ENCODE peak calls at places on chromosomes 6 and 20, in ten cellular contexts. One of them, this sample, is unnamed.

GRCh38 chr6:133553652-133554051 is 312.5 kb downstream of the EYA4 start:
- DNase-seq in GM19239: no peak
- DNase-seq in ELR: peak; percentile 73
- DNase-seq in activated naive CD8-positive, alpha-beta T cell treated with anti-CD3 and anti-CD28 coated beads for 36 hours: peak; percentile 4
- DNase-seq in AG20443: peak; percentile 44
- DNase-seq in astrocyte of the spinal cord: peak; percentile 76
- DNase-seq in HFF-Myc: no peak
- DNase-seq in skeletal muscle cell: no peak
- DNase-seq in activated CD4-positive, alpha-beta T cell treated with anti-CD3 and anti-CD28 coated beads for 1 hour: no peak
- DNase-seq in G401: peak; percentile 61
- DNase-seq in this sample: peak; percentile 65

GRCh38 chr20:48686238-48687096 is 141.3 kb downstream of the PREX1 start:
- DNase-seq in ELR: no peak
- DNase-seq in activated CD4-positive, alpha-beta T cell treated with anti-CD3 and anti-CD28 coated beads for 1 hour: no peak
- DNase-seq in GM19239: no peak
- DNase-seq in astrocyte of the spinal cord: peak; percentile 18
- DNase-seq in skeletal muscle cell: no peak
- DNase-seq in AG20443: peak; percentile 61
- DNase-seq in activated naive CD8-positive, alpha-beta T cell treated with anti-CD3 and anti-CD28 coated beads for 36 hours: no peak
- DNase-seq in HFF-Myc: no peak
- DNase-seq in G401: peak; percentile 27
- DNase-seq in this sample: peak; percentile 46

GRCh38 chr20:431012-431904 is 23.2 kb downstream of the RBCK1 start:
- DNase-seq in skeletal muscle cell: peak; percentile 30
- DNase-seq in ELR: peak; percentile 80
- DNase-seq in AG20443: peak; percentile 59
- DNase-seq in activated naive CD8-positive, alpha-beta T cell treated with anti-CD3 and anti-CD28 coated beads for 36 hours: no peak
- DNase-seq in activated CD4-positive, alpha-beta T cell treated with anti-CD3 and anti-CD28 coated beads for 1 hour: no peak
- DNase-seq in GM19239: no peak
- DNase-seq in astrocyte of the spinal cord: peak; percentile 68
- DNase-seq in HFF-Myc: no peak
- DNase-seq in G401: peak; percentile 92
- DNase-seq in this sample: peak; percentile 75

GRCh38 chr6:106119526-106119925 is 33.4 kb downstream of the PRDM1 start:
- DNase-seq in ELR: no peak
- DNase-seq in astrocyte of the spinal cord: no peak
- DNase-seq in skeletal muscle cell: no peak
- DNase-seq in activated naive CD8-positive, alpha-beta T cell treated with anti-CD3 and anti-CD28 coated beads for 36 hours: no peak
- DNase-seq in GM19239: no peak
- DNase-seq in G401: no peak
- DNase-seq in HFF-Myc: no peak
- DNase-seq in activated CD4-positive, alpha-beta T cell treated with anti-CD3 and anti-CD28 coated beads for 1 hour: no peak
- DNase-seq in AG20443: no peak
- DNase-seq in this sample: no peak

GRCh38 chr6:167141667-167142432 is 15.9 kb downstream of the GPR31 start:
- DNase-seq in activated CD4-positive, alpha-beta T cell treated with anti-CD3 and anti-CD28 coated beads for 1 hour: peak; percentile 40
- DNase-seq in ELR: peak; percentile 16
- DNase-seq in skeletal muscle cell: no peak
- DNase-seq in AG20443: peak; percentile 38
- DNase-seq in astrocyte of the spinal cord: peak; percentile 15
- DNase-seq in GM19239: peak; percentile 55
- DNase-seq in G401: peak; percentile 9
- DNase-seq in HFF-Myc: no peak
- DNase-seq in activated naive CD8-positive, alpha-beta T cell treated with anti-CD3 and anti-CD28 coated beads for 36 hours: peak; percentile 62
- DNase-seq in this sample: peak; percentile 31

GRCh38 chr6:138264372-138264880 is 46.1 kb upstream of the PBOV1 start:
- DNase-seq in activated naive CD8-positive, alpha-beta T cell treated with anti-CD3 and anti-CD28 coated beads for 36 hours: no peak
- DNase-seq in AG20443: no peak
- DNase-seq in astrocyte of the spinal cord: no peak
- DNase-seq in activated CD4-positive, alpha-beta T cell treated with anti-CD3 and anti-CD28 coated beads for 1 hour: no peak
- DNase-seq in GM19239: no peak
- DNase-seq in ELR: no peak
- DNase-seq in skeletal muscle cell: no peak
- DNase-seq in HFF-Myc: no peak
- DNase-seq in G401: no peak
- DNase-seq in this sample: no peak

GRCh38 chr6:115524821-115525220 is 535.9 kb downstream of the FRK start:
- DNase-seq in activated naive CD8-positive, alpha-beta T cell treated with anti-CD3 and anti-CD28 coated beads for 36 hours: no peak
- DNase-seq in astrocyte of the spinal cord: no peak
- DNase-seq in activated CD4-positive, alpha-beta T cell treated with anti-CD3 and anti-CD28 coated beads for 1 hour: no peak
- DNase-seq in HFF-Myc: no peak
- DNase-seq in skeletal muscle cell: no peak
- DNase-seq in GM19239: no peak
- DNase-seq in AG20443: no peak
- DNase-seq in ELR: no peak
- DNase-seq in G401: no peak
- DNase-seq in this sample: no peak

GRCh38 chr20:15111654-15112053 is 774.2 kb upstream of the FLRT3 start:
- DNase-seq in HFF-Myc: no peak
- DNase-seq in G401: no peak
- DNase-seq in activated CD4-positive, alpha-beta T cell treated with anti-CD3 and anti-CD28 coated beads for 1 hour: no peak
- DNase-seq in GM19239: no peak
- DNase-seq in activated naive CD8-positive, alpha-beta T cell treated with anti-CD3 and anti-CD28 coated beads for 36 hours: no peak
- DNase-seq in ELR: no peak
- DNase-seq in AG20443: no peak
- DNase-seq in astrocyte of the spinal cord: no peak
- DNase-seq in skeletal muscle cell: no peak
- DNase-seq in this sample: no peak

GRCh38 chr6:99933129-99933528 is 60.9 kb downstream of the MCHR2 start:
- DNase-seq in activated naive CD8-positive, alpha-beta T cell treated with anti-CD3 and anti-CD28 coated beads for 36 hours: no peak
- DNase-seq in GM19239: no peak
- DNase-seq in astrocyte of the spinal cord: peak; percentile 29
- DNase-seq in G401: no peak
- DNase-seq in AG20443: peak; percentile 47
- DNase-seq in activated CD4-positive, alpha-beta T cell treated with anti-CD3 and anti-CD28 coated beads for 1 hour: no peak
- DNase-seq in ELR: peak; percentile 84
- DNase-seq in HFF-Myc: peak; percentile 31
- DNase-seq in skeletal muscle cell: peak; percentile 28
- DNase-seq in this sample: peak; percentile 62

GRCh38 chr6:96116674-96117073 is 100.9 kb downstream of the FUT9 start:
- DNase-seq in activated CD4-positive, alpha-beta T cell treated with anti-CD3 and anti-CD28 coated beads for 1 hour: no peak
- DNase-seq in activated naive CD8-positive, alpha-beta T cell treated with anti-CD3 and anti-CD28 coated beads for 36 hours: no peak
- DNase-seq in astrocyte of the spinal cord: no peak
- DNase-seq in HFF-Myc: no peak
- DNase-seq in ELR: no peak
- DNase-seq in G401: no peak
- DNase-seq in skeletal muscle cell: no peak
- DNase-seq in GM19239: no peak
- DNase-seq in AG20443: no peak
- DNase-seq in this sample: peak; percentile 6

GRCh38 chr6:144893737-144894151 is 608.6 kb downstream of the UTRN start:
- DNase-seq in skeletal muscle cell: no peak
- DNase-seq in activated naive CD8-positive, alpha-beta T cell treated with anti-CD3 and anti-CD28 coated beads for 36 hours: no peak
- DNase-seq in astrocyte of the spinal cord: no peak
- DNase-seq in AG20443: no peak
- DNase-seq in G401: no peak
- DNase-seq in ELR: no peak
- DNase-seq in activated CD4-positive, alpha-beta T cell treated with anti-CD3 and anti-CD28 coated beads for 1 hour: no peak
- DNase-seq in GM19239: no peak
- DNase-seq in HFF-Myc: no peak
- DNase-seq in this sample: no peak

GRCh38 chr6:45187841-45188240 is 140.3 kb upstream of the RUNX2 start:
- DNase-seq in activated CD4-positive, alpha-beta T cell treated with anti-CD3 and anti-CD28 coated beads for 1 hour: no peak
- DNase-seq in skeletal muscle cell: peak; percentile 19
- DNase-seq in activated naive CD8-positive, alpha-beta T cell treated with anti-CD3 and anti-CD28 coated beads for 36 hours: peak; percentile 41
- DNase-seq in ELR: peak; percentile 90
- DNase-seq in HFF-Myc: peak; percentile 1
- DNase-seq in G401: no peak
- DNase-seq in astrocyte of the spinal cord: peak; percentile 42
- DNase-seq in AG20443: no peak
- DNase-seq in GM19239: no peak
- DNase-seq in this sample: peak; percentile 62

GRCh38 chr6:31336872-31337496 is 20.0 kb downstream of the HLA-B start:
- DNase-seq in activated CD4-positive, alpha-beta T cell treated with anti-CD3 and anti-CD28 coated beads for 1 hour: no peak
- DNase-seq in GM19239: no peak
- DNase-seq in ELR: peak; percentile 51
- DNase-seq in AG20443: no peak
- DNase-seq in G401: no peak
- DNase-seq in astrocyte of the spinal cord: no peak
- DNase-seq in HFF-Myc: peak; percentile 15
- DNase-seq in skeletal muscle cell: no peak
- DNase-seq in activated naive CD8-positive, alpha-beta T cell treated with anti-CD3 and anti-CD28 coated beads for 36 hours: no peak
- DNase-seq in this sample: peak; percentile 15

GRCh38 chr20:36575066-36575743 is 1.8 kb downstream of the TGIF2 start:
- DNase-seq in AG20443: peak; percentile 54
- DNase-seq in GM19239: peak; percentile 44
- DNase-seq in activated naive CD8-positive, alpha-beta T cell treated with anti-CD3 and anti-CD28 coated beads for 36 hours: no peak
- DNase-seq in activated CD4-positive, alpha-beta T cell treated with anti-CD3 and anti-CD28 coated beads for 1 hour: no peak
- DNase-seq in ELR: peak; percentile 49
- DNase-seq in astrocyte of the spinal cord: peak; percentile 65
- DNase-seq in G401: peak; percentile 43
- DNase-seq in skeletal muscle cell: no peak
- DNase-seq in HFF-Myc: no peak
- DNase-seq in this sample: peak; percentile 73

GRCh38 chr6:97639702-97640101 is 356.7 kb upstream of the MMS22L start:
- DNase-seq in activated naive CD8-positive, alpha-beta T cell treated with anti-CD3 and anti-CD28 coated beads for 36 hours: no peak
- DNase-seq in ELR: no peak
- DNase-seq in activated CD4-positive, alpha-beta T cell treated with anti-CD3 and anti-CD28 coated beads for 1 hour: no peak
- DNase-seq in GM19239: no peak
- DNase-seq in G401: no peak
- DNase-seq in HFF-Myc: no peak
- DNase-seq in skeletal muscle cell: no peak
- DNase-seq in astrocyte of the spinal cord: no peak
- DNase-seq in AG20443: no peak
- DNase-seq in this sample: no peak

GRCh38 chr6:100475554-100476325 is 11.0 kb upstream of the SIM1 start:
- DNase-seq in activated naive CD8-positive, alpha-beta T cell treated with anti-CD3 and anti-CD28 coated beads for 36 hours: no peak
- DNase-seq in skeletal muscle cell: no peak
- DNase-seq in G401: no peak
- DNase-seq in astrocyte of the spinal cord: no peak
- DNase-seq in HFF-Myc: no peak
- DNase-seq in ELR: peak; percentile 83
- DNase-seq in activated CD4-positive, alpha-beta T cell treated with anti-CD3 and anti-CD28 coated beads for 1 hour: no peak
- DNase-seq in GM19239: no peak
- DNase-seq in AG20443: no peak
- DNase-seq in this sample: peak; percentile 57

GRCh38 chr6:127366281-127367022 is 23.0 kb upstream of the ECHDC1 start:
- DNase-seq in G401: no peak
- DNase-seq in GM19239: no peak
- DNase-seq in astrocyte of the spinal cord: peak; percentile 91
- DNase-seq in activated naive CD8-positive, alpha-beta T cell treated with anti-CD3 and anti-CD28 coated beads for 36 hours: no peak
- DNase-seq in skeletal muscle cell: peak; percentile 88
- DNase-seq in HFF-Myc: peak; percentile 91
- DNase-seq in ELR: peak; percentile 97
- DNase-seq in activated CD4-positive, alpha-beta T cell treated with anti-CD3 and anti-CD28 coated beads for 1 hour: no peak
- DNase-seq in AG20443: peak; percentile 93
- DNase-seq in this sample: peak; percentile 96

GRCh38 chr6:22681761-22682160 is 112.4 kb downstream of the HDGFL1 start:
- DNase-seq in GM19239: no peak
- DNase-seq in G401: no peak
- DNase-seq in HFF-Myc: peak; percentile 9
- DNase-seq in ELR: no peak
- DNase-seq in astrocyte of the spinal cord: no peak
- DNase-seq in AG20443: no peak
- DNase-seq in skeletal muscle cell: no peak
- DNase-seq in activated CD4-positive, alpha-beta T cell treated with anti-CD3 and anti-CD28 coated beads for 1 hour: no peak
- DNase-seq in activated naive CD8-positive, alpha-beta T cell treated with anti-CD3 and anti-CD28 coated beads for 36 hours: no peak
- DNase-seq in this sample: no peak

GRCh38 chr20:1491891-1492642 is 847 bp upstream of the SIRPB2 start:
- DNase-seq in activated naive CD8-positive, alpha-beta T cell treated with anti-CD3 and anti-CD28 coated beads for 36 hours: no peak
- DNase-seq in ELR: no peak
- DNase-seq in activated CD4-positive, alpha-beta T cell treated with anti-CD3 and anti-CD28 coated beads for 1 hour: no peak
- DNase-seq in HFF-Myc: no peak
- DNase-seq in AG20443: no peak
- DNase-seq in skeletal muscle cell: no peak
- DNase-seq in G401: no peak
- DNase-seq in astrocyte of the spinal cord: no peak
- DNase-seq in GM19239: no peak
- DNase-seq in this sample: no peak

GRCh38 chr6:116220172-116220571 is 33.7 kb downstream of the TSPYL4 start:
- DNase-seq in astrocyte of the spinal cord: peak; percentile 23
- DNase-seq in GM19239: no peak
- DNase-seq in G401: no peak
- DNase-seq in HFF-Myc: no peak
- DNase-seq in skeletal muscle cell: no peak
- DNase-seq in ELR: peak; percentile 49
- DNase-seq in activated naive CD8-positive, alpha-beta T cell treated with anti-CD3 and anti-CD28 coated beads for 36 hours: no peak
- DNase-seq in activated CD4-positive, alpha-beta T cell treated with anti-CD3 and anti-CD28 coated beads for 1 hour: no peak
- DNase-seq in AG20443: no peak
- DNase-seq in this sample: peak; percentile 36

GRCh38 chr6:105675715-105676397 is 273.0 kb upstream of the PREP start:
- DNase-seq in AG20443: peak; percentile 93
- DNase-seq in ELR: peak; percentile 90
- DNase-seq in skeletal muscle cell: peak; percentile 75
- DNase-seq in GM19239: no peak
- DNase-seq in G401: peak; percentile 15
- DNase-seq in HFF-Myc: peak; percentile 82
- DNase-seq in activated naive CD8-positive, alpha-beta T cell treated with anti-CD3 and anti-CD28 coated beads for 36 hours: no peak
- DNase-seq in astrocyte of the spinal cord: peak; percentile 95
- DNase-seq in activated CD4-positive, alpha-beta T cell treated with anti-CD3 and anti-CD28 coated beads for 1 hour: no peak
- DNase-seq in this sample: peak; percentile 94

GRCh38 chr20:31842471-31843157 is 2.8 kb downstream of the FOXS1 start:
- DNase-seq in G401: no peak
- DNase-seq in activated naive CD8-positive, alpha-beta T cell treated with anti-CD3 and anti-CD28 coated beads for 36 hours: no peak
- DNase-seq in AG20443: peak; percentile 62
- DNase-seq in astrocyte of the spinal cord: peak; percentile 81
- DNase-seq in HFF-Myc: no peak
- DNase-seq in GM19239: no peak
- DNase-seq in activated CD4-positive, alpha-beta T cell treated with anti-CD3 and anti-CD28 coated beads for 1 hour: no peak
- DNase-seq in ELR: peak; percentile 54
- DNase-seq in skeletal muscle cell: no peak
- DNase-seq in this sample: peak; percentile 36

GRCh38 chr6:121590438-121590837 is 155.0 kb downstream of the GJA1 start:
- DNase-seq in HFF-Myc: no peak
- DNase-seq in skeletal muscle cell: peak; percentile 55
- DNase-seq in astrocyte of the spinal cord: no peak
- DNase-seq in GM19239: no peak
- DNase-seq in G401: no peak
- DNase-seq in ELR: no peak
- DNase-seq in activated naive CD8-positive, alpha-beta T cell treated with anti-CD3 and anti-CD28 coated beads for 36 hours: no peak
- DNase-seq in AG20443: peak; percentile 10
- DNase-seq in activated CD4-positive, alpha-beta T cell treated with anti-CD3 and anti-CD28 coated beads for 1 hour: no peak
- DNase-seq in this sample: no peak

GRCh38 chr6:63492476-63492875 is 79.8 kb upstream of the LOC128125822 start:
- DNase-seq in GM19239: no peak
- DNase-seq in activated CD4-positive, alpha-beta T cell treated with anti-CD3 and anti-CD28 coated beads for 1 hour: no peak
- DNase-seq in activated naive CD8-positive, alpha-beta T cell treated with anti-CD3 and anti-CD28 coated beads for 36 hours: no peak
- DNase-seq in HFF-Myc: no peak
- DNase-seq in astrocyte of the spinal cord: no peak
- DNase-seq in ELR: no peak
- DNase-seq in skeletal muscle cell: no peak
- DNase-seq in AG20443: no peak
- DNase-seq in G401: no peak
- DNase-seq in this sample: no peak

GRCh38 chr6:41442800-41443501 is 103.2 kb upstream of the FOXP4 start:
- DNase-seq in activated naive CD8-positive, alpha-beta T cell treated with anti-CD3 and anti-CD28 coated beads for 36 hours: no peak
- DNase-seq in GM19239: no peak
- DNase-seq in AG20443: peak; percentile 54
- DNase-seq in astrocyte of the spinal cord: peak; percentile 70
- DNase-seq in HFF-Myc: no peak
- DNase-seq in G401: no peak
- DNase-seq in ELR: peak; percentile 10
- DNase-seq in activated CD4-positive, alpha-beta T cell treated with anti-CD3 and anti-CD28 coated beads for 1 hour: no peak
- DNase-seq in skeletal muscle cell: peak; percentile 47
- DNase-seq in this sample: no peak

This sample was measured in HT1080.